ENCODE peak calls at places on chromosomes 11 and 22, in nine cellular contexts. R is CD8-positive, alpha-beta T cell; C is hepatocyte; G is right lobe of liver; E is sigmoid colon; F is colonic mucosa; A is endothelial cell of umbilical vein; L is cardiac muscle cell; U is right atrium auricular region. X is an unnamed sample.

GRCh38 chr22:39205344-39206021 is 39.3 kb downstream of the PDGFB start:
- DNase-seq in R (peak; percentile 22), C (peak; percentile 65), G (no peak), E (peak; percentile 32), F (no peak), A (peak; percentile 57), L (no peak), U (no peak), X (peak; percentile 42)

GRCh38 chr22:44181912-44182590 is 1.3 kb downstream of the PARVG start:
- DNase-seq in R (no peak), C (no peak), G (no peak), E (no peak), F (no peak), A (no peak), L (no peak), U (no peak), X (no peak)

GRCh38 chr11:108643974-108644373 is 20.9 kb upstream of the DDX10 start:
- DNase-seq in R (no peak), C (no peak), G (no peak), E (no peak), F (no peak), A (no peak), L (no peak), U (no peak), X (no peak)

GRCh38 chr11:34671117-34671516 is 50.2 kb downstream of the EHF start:
- DNase-seq in R (no peak), C (no peak), G (no peak), E (no peak), F (no peak), A (no peak), L (no peak), U (no peak), X (no peak)

GRCh38 chr22:49703391-49703926 is 124.2 kb downstream of the BRD1 start:
- DNase-seq in R (no peak), C (no peak), G (no peak), E (no peak), F (no peak), A (no peak), L (no peak), U (no peak), X (no peak)

GRCh38 chr11:125724125-125724524 is 22.0 kb upstream of the PATE1 start:
- DNase-seq in R (no peak), C (no peak), G (no peak), E (no peak), F (no peak), A (peak; percentile 49), L (no peak), U (no peak), X (no peak)

GRCh38 chr22:23836281-23836680 is 2.5 kb downstream of the DERL3 start:
- DNase-seq in R (no peak), C (no peak), G (peak; percentile 39), E (peak; percentile 50), F (no peak), A (no peak), L (no peak), U (no peak), X (peak; percentile 37)

GRCh38 chr22:50252081-50253045 is 1.3 kb upstream of the HDAC10 start:
- DNase-seq in R (peak; percentile 64), C (peak; percentile 80), G (peak; percentile 82), E (peak; percentile 89), F (peak; percentile 85), A (peak; percentile 67), L (peak; percentile 68), U (peak; percentile 88), X (peak; percentile 83)

GRCh38 chr22:27192135-27192900 is 534.9 kb downstream of the MIAT start:
- DNase-seq in R (no peak), C (no peak), G (no peak), E (no peak), F (no peak), A (no peak), L (no peak), U (no peak), X (no peak)

GRCh38 chr11:692824-693414 is 2.1 kb downstream of the DEAF1 start:
- DNase-seq in R (no peak), C (no peak), G (no peak), E (no peak), F (no peak), A (no peak), L (no peak), U (no peak), X (no peak)
- H3K4me3 ChIP-seq in R (peak overlapping the region; percentile 3), C (no peak overlapping the region), G (no peak overlapping the region), E (no peak overlapping the region), F (no peak overlapping the region), A (peak overlapping the region; percentile 46), L (no peak overlapping the region), U (no peak overlapping the region), X (no peak overlapping the region)

GRCh38 chr11:62546244-62546936 is at the start of gene AHNAK:
- DNase-seq in R (peak; percentile 57), C (peak; percentile 92), G (peak; percentile 90), E (peak; percentile 94), F (peak; percentile 92), A (peak; percentile 56), L (peak; percentile 87), U (peak; percentile 87), X (peak; percentile 95)
- H3K4me1 ChIP-seq in R (peaks cover 61% of the 10 kb centered on the region), C (peaks cover 61% of the 10 kb centered on the region), G (no peaks in the 10 kb centered on the region), E (peaks cover 44% of the 10 kb centered on the region), F (peaks cover 41% of the 10 kb centered on the region), A (peaks cover 50% of the 10 kb centered on the region), L (peaks cover 29% of the 10 kb centered on the region), U (no peaks in the 10 kb centered on the region), X (no peaks in the 10 kb centered on the region)

GRCh38 chr22:48573766-48574165 is 1253.9 kb downstream of the BRD1 start:
- DNase-seq in R (no peak), C (no peak), G (no peak), E (no peak), F (no peak), A (no peak), L (no peak), U (no peak), X (no peak)

GRCh38 chr22:48576333-48577013 is 1251.2 kb downstream of the BRD1 start:
- DNase-seq in R (no peak), C (peak; percentile 67), G (no peak), E (no peak), F (no peak), A (no peak), L (peak; percentile 55), U (no peak), X (no peak)

GRCh38 chr22:48575567-48576332 is 1251.9 kb downstream of the BRD1 start:
- DNase-seq in R (no peak), C (peak; percentile 26), G (no peak), E (no peak), F (no peak), A (no peak), L (no peak), U (no peak), X (no peak)

GRCh38 chr22:48572951-48573350 is 1254.7 kb downstream of the BRD1 start:
- DNase-seq in R (no peak), C (no peak), G (no peak), E (no peak), F (no peak), A (no peak), L (no peak), U (no peak), X (no peak)

DNA sequence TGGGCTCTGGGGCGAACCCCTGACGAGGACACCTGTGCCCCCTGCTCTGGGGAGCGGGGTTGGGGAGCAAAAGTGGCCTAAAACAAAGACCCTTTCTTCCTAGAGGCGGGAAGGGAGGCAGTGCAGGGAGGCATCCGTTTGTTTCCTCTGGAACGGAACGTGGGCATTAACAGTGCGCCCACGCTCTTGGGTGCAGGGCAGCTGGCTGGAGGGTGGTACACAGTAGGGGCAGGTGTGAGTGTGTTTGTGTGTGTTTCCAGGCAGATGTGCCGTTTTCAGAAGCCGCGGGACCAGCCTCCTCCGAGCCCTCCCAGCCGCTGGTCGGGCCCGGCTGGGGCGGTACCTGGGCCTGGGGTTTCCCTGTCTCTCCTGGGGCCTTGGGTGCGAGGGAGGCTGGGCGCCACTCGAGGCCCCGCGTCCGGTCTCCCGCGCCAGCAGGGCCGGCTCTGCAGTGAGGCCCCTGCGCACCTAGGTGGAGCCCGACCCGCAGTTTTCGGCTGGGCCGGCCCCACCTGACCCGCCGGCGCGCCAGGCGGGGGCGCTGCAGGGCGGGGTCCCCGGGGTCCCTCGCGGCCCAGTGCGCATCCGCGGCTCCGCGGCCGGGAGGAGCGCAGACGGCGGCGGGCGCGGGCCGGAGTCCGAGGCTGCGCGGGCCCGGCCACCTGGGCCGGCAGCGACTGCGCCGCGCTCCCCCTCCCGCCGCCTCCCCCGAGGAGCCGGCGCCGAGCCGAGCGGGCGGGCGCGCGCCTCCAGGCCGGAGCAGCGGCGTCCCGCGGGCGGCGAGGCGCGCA is 1252.7 kb downstream of the BRD1 start:
- DNase-seq in R (no peak), C (peak; percentile 89), G (no peak), E (no peak), F (peak; percentile 22), A (no peak), L (peak; percentile 79), U (no peak), X (no peak)
- H3K4me3 ChIP-seq in R (no peak overlapping the region), C (no peak overlapping the region), G (no peak overlapping the region), E (no peak overlapping the region), F (no peak overlapping the region), A (no peak overlapping the region), L (no peak overlapping the region), U (no peak overlapping the region), X (peak overlapping the region; percentile 79)

GRCh38 chr11:131218542-131218941 is 151.9 kb upstream of the NTM start:
- DNase-seq in R (no peak), C (no peak), G (no peak), E (no peak), F (no peak), A (no peak), L (no peak), U (no peak), X (no peak)

GRCh38 chr11:131223198-131223975 is 147.0 kb upstream of the NTM start:
- DNase-seq in R (no peak), C (no peak), G (no peak), E (no peak), F (no peak), A (no peak), L (no peak), U (no peak), X (no peak)

GRCh38 chr11:131217313-131218297 is 152.8 kb upstream of the NTM start:
- DNase-seq in R (no peak), C (peak; percentile 35), G (no peak), E (no peak), F (no peak), A (no peak), L (no peak), U (no peak), X (no peak)
- H3K4me1 ChIP-seq in R (no peaks in the 10 kb centered on the region), C (no peaks in the 10 kb centered on the region), G (no peaks in the 10 kb centered on the region), E (no peaks in the 10 kb centered on the region), F (no peaks in the 10 kb centered on the region), A (no peaks in the 10 kb centered on the region), L (no peaks in the 10 kb centered on the region), U (no peaks in the 10 kb centered on the region), X (no peaks in the 10 kb centered on the region)

GRCh38 chr11:95676280-95676679 is 113.3 kb downstream of the FAM76B start:
- DNase-seq in R (no peak), C (no peak), G (no peak), E (no peak), F (no peak), A (no peak), L (no peak), U (no peak), X (no peak)
- H3K4me3 ChIP-seq in R (no peak overlapping the region), C (no peak overlapping the region), G (no peak overlapping the region), E (no peak overlapping the region), F (no peak overlapping the region), A (no peak overlapping the region), L (no peak overlapping the region), U (no peak overlapping the region), X (no peak overlapping the region)

GRCh38 chr11:43578346-43579170 is 102.0 kb upstream of the HSD17B12 start:
- DNase-seq in R (no peak), C (no peak), G (no peak), E (no peak), F (no peak), A (no peak), L (no peak), U (no peak), X (no peak)
- H3K4me1 ChIP-seq in R (peaks cover 20% of the 10 kb centered on the region), C (peaks cover 16% of the 10 kb centered on the region), G (no peaks in the 10 kb centered on the region), E (peaks cover 59% of the 10 kb centered on the region), F (no peaks in the 10 kb centered on the region), A (peaks cover 5% of the 10 kb centered on the region), L (peaks cover 22% of the 10 kb centered on the region), U (no peaks in the 10 kb centered on the region), X (no peaks in the 10 kb centered on the region)

GRCh38 chr11:2697871-2698270 is 1.9 kb downstream of the KCNQ1OT1 start:
- DNase-seq in R (no peak), C (no peak), G (no peak), E (no peak), F (no peak), A (no peak), L (no peak), U (no peak), X (peak; percentile 9)
- H3K4me3 ChIP-seq in R (no peak overlapping the region), C (peak overlapping the region; percentile 69), G (peak overlapping the region; percentile 71), E (no peak overlapping the region), F (peak overlapping the region; percentile 62), A (no peak overlapping the region), L (peak overlapping the region; percentile 70), U (peak overlapping the region; percentile 70), X (no peak overlapping the region)

X was measured in aorta.